ENCODE peak calls at places on chromosomes 4 and X, in four cellular contexts. G, M, J and A are unnamed samples.
A peak's percentile ranks its signal among the peaks of the same experiment; 100 is the strongest.

GRCh38 chrX:47568656-47569295 is 7.8 kb downstream of the ARAF start:
- DNase-seq in G (peak; percentile 50), M (no peak), J (no peak), A (peak; percentile 67)

GRCh38 chrX:49059209-49060191 is 701 bp downstream of the CCDC120 start:
- DNase-seq in G (no peak), M (no peak), J (no peak), A (no peak)

GRCh38 chrX:55742649-55743048 is 25.1 kb downstream of the RRAGB start:
- DNase-seq in G (no peak), M (no peak), J (no peak), A (no peak)

GRCh38 chr4:137509855-137510282 is 22.4 kb downstream of the PCDH18 start:
- DNase-seq in G (no peak), M (no peak), J (no peak), A (peak; percentile 46)

GRCh38 chrX:46601283-46601682 is 27.7 kb downstream of the CHST7 start:
- DNase-seq in G (no peak), M (no peak), J (peak; percentile 69), A (no peak)

GRCh38 chr4:15714616-15715015 is 11.8 kb downstream of the BST1 start:
- DNase-seq in G (no peak), M (no peak), J (peak; percentile 42), A (no peak)

GRCh38 chr4:80015407-80016189 is 57.4 kb downstream of the ANTXR2 start:
- DNase-seq in G (no peak), M (no peak), J (no peak), A (no peak)

GRCh38 chrX:19829817-19830216 is 57.6 kb downstream of the SH3KBP1 start:
- DNase-seq in G (no peak), M (no peak), J (no peak), A (peak; percentile 42)

GRCh38 chrX:36414056-36414455 is 494.5 kb downstream of the CFAP47 start:
- DNase-seq in G (no peak), M (no peak), J (no peak), A (no peak)

GRCh38 chr4:33080262-33080661 is 2360.1 kb downstream of the PCDH7 start:
- DNase-seq in G (no peak), M (no peak), J (no peak), A (no peak)

GRCh38 chr4:88803600-88804096 is 106.0 kb upstream of the NAP1L5 start:
- DNase-seq in G (no peak), M (no peak), J (peak; percentile 96), A (no peak)

GRCh38 chr4:10413177-10413576 is 44.0 kb downstream of the ZNF518B start:
- DNase-seq in G (no peak), M (no peak), J (no peak), A (no peak)

GRCh38 chr4:13527192-13527982 is 16.9 kb downstream of the NKX3-2 start:
- DNase-seq in G (no peak), M (no peak), J (no peak), A (no peak)

GRCh38 chrX:41382699-41383645 is 49.0 kb downstream of the DDX3X start:
- DNase-seq in G (no peak), M (no peak), J (peak; percentile 34), A (peak; percentile 40)

GRCh38 chr4:5814421-5814820 is 78.5 kb downstream of the CRMP1 start:
- DNase-seq in G (no peak), M (no peak), J (no peak), A (no peak)

DNA sequence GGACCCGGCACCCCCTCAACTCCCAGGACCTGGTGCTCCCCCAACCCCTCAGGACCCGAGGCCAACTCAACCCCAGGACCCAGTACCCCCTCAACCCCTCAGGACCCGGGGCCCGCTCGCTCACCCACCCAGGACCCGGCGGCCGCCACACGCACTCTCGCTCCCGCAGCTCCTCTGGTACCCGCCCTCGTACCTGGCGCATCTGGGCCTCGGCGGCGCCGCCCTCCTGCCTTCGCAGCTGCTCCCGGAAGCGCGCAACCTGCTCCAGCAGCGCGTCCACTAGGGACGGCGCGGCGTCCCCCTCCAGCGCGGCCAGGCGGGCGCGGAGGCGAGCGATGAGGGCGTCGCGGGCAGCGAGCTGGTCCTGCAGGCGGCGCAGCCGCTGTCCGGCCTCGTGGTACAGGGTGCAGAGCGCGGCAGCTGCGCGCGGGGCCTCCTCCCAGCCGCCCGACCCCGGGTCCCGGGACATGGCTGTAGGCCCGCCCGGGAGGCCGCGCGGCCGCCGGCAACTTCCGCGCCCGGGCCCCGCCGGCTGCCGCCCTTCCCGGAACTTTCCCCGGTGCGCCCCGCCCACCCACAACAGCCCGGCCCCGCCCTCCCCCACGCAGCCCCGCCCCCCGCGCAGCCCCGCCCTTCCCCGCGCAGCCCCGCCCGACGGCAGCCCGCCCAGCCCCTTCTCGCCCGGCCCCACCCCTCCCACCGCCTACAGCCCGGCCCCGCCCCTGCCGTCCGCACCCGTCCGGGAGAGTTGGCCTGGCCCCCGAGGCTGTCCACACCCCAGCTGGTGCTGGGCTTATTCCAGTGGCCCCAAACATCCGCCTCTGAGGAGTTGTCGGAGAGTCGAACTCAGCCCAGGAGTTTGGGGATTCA is at the start of gene TNIP2:
- DNase-seq in G (peak; percentile 87), M (no peak), J (peak; percentile 73), A (peak; percentile 91)
- H4K8ac ChIP-seq in G (no peak within 1 kb of the TSS), M (peak within 1 kb of the TSS; percentile 89), J (peak within 1 kb of the TSS; percentile 93), A (no peak within 1 kb of the TSS)

GRCh38 chrX:40182615-40183014 is 84.9 kb upstream of the BCOR start:
- DNase-seq in G (no peak), M (no peak), J (no peak), A (no peak)
- H4K5ac ChIP-seq in G (no peak overlapping the region), M (no peak overlapping the region), J (no peak overlapping the region), A (no peak overlapping the region)

GRCh38 chr4:57043304-57044251 is 64.9 kb downstream of the POLR2B start:
- DNase-seq in G (no peak), M (no peak), J (peak; percentile 54), A (no peak)

GRCh38 chr4:57044996-57045395 is 65.2 kb downstream of the IGFBP7 start:
- DNase-seq in G (no peak), M (no peak), J (peak; percentile 70), A (no peak)

GRCh38 chr4:57040510-57040909 is 61.8 kb downstream of the POLR2B start:
- DNase-seq in G (no peak), M (no peak), J (no peak), A (no peak)

GRCh38 chr4:57048590-57049304 is 61.4 kb downstream of the IGFBP7 start:
- DNase-seq in G (no peak), M (no peak), J (peak; percentile 43), A (no peak)

GRCh38 chr4:57044279-57044678 is 65.6 kb downstream of the POLR2B start:
- DNase-seq in G (no peak), M (no peak), J (peak; percentile 55), A (no peak)
- H4K8ac ChIP-seq in G (no peak overlapping the region), M (no peak overlapping the region), J (peak overlapping the region; percentile 80), A (no peak overlapping the region)

DNA sequence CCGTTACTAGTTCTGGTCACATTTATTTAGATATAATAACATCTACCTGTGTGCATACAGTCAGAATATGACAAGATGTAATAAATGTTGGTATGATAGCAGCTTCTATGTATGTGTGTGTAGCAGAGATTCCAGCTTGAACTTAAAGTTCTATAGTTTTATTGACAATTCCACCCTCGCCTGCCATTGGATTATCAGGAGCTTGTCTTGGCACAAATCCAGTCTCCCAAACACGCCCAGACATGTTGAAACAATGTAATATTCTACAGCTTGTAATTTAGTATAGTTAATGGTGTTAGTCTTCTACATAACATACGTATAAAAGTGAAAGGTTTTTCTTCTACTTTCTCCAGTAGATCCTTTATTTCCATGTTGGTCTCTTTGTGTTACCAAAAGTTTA is 44.4 kb downstream of the BBS12 start:
- DNase-seq in G (no peak), M (no peak), J (no peak), A (no peak)
- H4K5ac ChIP-seq in G (no peak overlapping the region), M (peak overlapping the region; percentile 23), J (peak overlapping the region; percentile 75), A (no peak overlapping the region)

GRCh38 chrX:154547245-154548027 is at the start of gene IKBKG:
- DNase-seq in G (peak; percentile 86), M (peak; percentile 54), J (peak; percentile 86), A (peak; percentile 91)
- H4K8ac ChIP-seq in G (no peak within 1 kb of the TSS), M (peak within 1 kb of the TSS; percentile 71), J (peak within 1 kb of the TSS; percentile 88), A (no peak within 1 kb of the TSS)

GRCh38 chr4:48030470-48030869 is 13.9 kb downstream of the NIPAL1 start:
- DNase-seq in G (no peak), M (no peak), J (no peak), A (no peak)

GRCh38 chr4:48033825-48034413 is 17.3 kb downstream of the NIPAL1 start:
- DNase-seq in G (no peak), M (no peak), J (peak; percentile 3), A (peak; percentile 67)

GRCh38 chr4:48028654-48029053 is 12.1 kb downstream of the NIPAL1 start:
- DNase-seq in G (no peak), M (no peak), J (no peak), A (no peak)

GRCh38 chr4:48032721-48033120 is 16.1 kb downstream of the NIPAL1 start:
- DNase-seq in G (no peak), M (no peak), J (no peak), A (no peak)

DNA sequence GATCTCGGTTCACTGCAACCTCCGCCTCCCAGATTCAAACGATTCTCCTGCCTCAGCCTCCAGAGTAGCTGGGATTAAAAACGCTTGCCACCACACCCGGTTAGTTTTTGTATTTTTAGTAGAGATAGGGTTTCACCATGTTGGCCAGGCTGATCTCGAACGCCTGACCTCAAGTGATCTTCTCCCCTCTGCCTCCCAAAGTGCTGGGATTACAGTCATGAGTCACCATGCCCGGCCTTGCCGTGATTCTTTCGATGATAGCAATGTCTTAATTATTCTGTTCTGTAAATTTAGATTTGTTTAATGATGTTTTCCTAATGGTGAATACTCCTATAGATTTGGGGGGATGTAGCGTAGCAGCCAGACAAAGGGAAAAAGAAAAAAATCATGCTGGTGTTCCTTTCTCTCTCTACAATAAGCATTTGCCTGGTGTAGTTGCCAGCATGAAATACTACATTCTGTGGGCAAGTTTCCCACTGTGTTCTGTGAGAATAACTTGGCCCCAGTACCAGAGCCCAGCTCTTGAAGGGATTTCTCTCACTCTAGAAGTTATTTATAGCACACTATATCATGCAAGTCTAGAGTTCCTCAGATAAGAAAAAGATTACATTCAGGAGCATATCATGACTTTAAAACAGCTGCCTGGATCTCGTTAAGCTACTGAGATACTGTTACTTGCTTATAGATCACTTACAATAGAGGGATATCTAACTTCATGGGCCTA is 15.4 kb downstream of the NIPAL1 start:
- DNase-seq in G (no peak), M (no peak), J (peak; percentile 29), A (peak; percentile 78)
- H4K5ac ChIP-seq in G (no peak overlapping the region), M (no peak overlapping the region), J (no peak overlapping the region), A (no peak overlapping the region)

DNA sequence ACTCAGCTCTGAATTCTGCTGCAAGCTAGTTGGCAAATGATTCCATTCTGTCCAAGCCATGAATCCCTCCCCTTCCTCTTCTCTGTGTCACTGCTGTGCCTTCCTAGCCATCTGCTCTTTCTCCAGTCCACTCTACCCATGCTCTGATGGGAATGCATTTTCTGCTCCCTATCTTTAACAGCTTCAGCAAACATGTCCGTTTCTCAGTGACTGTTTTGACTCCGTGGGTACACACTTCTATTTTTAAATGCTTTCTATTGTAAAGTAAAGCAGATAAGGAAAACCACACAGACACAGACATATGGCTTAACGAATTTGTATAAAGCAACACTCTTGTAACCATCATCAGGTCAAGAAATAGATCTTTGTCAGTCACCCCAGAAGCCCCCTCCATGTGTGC is 72.4 kb upstream of the KLHL13 start:
- DNase-seq in G (no peak), M (no peak), J (no peak), A (no peak)
- H4K8ac ChIP-seq in G (no peak overlapping the region), M (no peak overlapping the region), J (no peak overlapping the region), A (no peak overlapping the region)